ENCODE peak calls at places on chromosome 1, in seven cellular contexts. C is ecto neural progenitor cell, O is amygdala, Z is AG04450, G is NCI-H1105 treated with DMSO at 0.1 percent for 48 hours, X is Right ventricle myocardium superior, V is stomach. Y is an unnamed sample.

GRCh38 chr1:192654607-192655389 is 18.9 kb downstream of the RGS13 start:
- DNase-seq in Z (no peak), V (no peak), G (no peak), C (no peak), X (no peak), O (no peak), Y (no peak)

GRCh38 chr1:39657402-39657801 is 14.5 kb downstream of the NT5C1A start:
- DNase-seq in V (no peak), C (no peak), O (no peak), X (no peak), Z (no peak), G (no peak), Y (no peak)

GRCh38 chr1:174262747-174263241 is 103.5 kb downstream of the RABGAP1L start:
- DNase-seq in V (no peak), G (peak; percentile 69), X (no peak), Z (peak; percentile 34), C (peak; percentile 52), O (peak; percentile 30), Y (peak; percentile 29)

GRCh38 chr1:1059494-1060280 is 14.4 kb downstream of the RNF223 start:
- DNase-seq in C (peak; percentile 94), X (peak; percentile 95), Z (no peak), O (peak; percentile 73), G (peak; percentile 69), V (peak; percentile 97), Y (no peak)

GRCh38 chr1:99777752-99778151 is 11.3 kb upstream of the FRRS1 start:
- DNase-seq in X (no peak), V (no peak), C (no peak), G (no peak), Z (no peak), O (no peak), Y (no peak)

GRCh38 chr1:9822897-9823692 is 670 bp downstream of the CLSTN1 start:
- DNase-seq in Z (no peak), C (peak; percentile 68), X (no peak), G (peak; percentile 26), O (peak; percentile 42), V (no peak), Y (no peak)

GRCh38 chr1:85656256-85656655 is 52.0 kb downstream of the ZNHIT6 start:
- DNase-seq in G (no peak), O (no peak), X (no peak), C (no peak), V (no peak), Z (peak; percentile 38), Y (no peak)

GRCh38 chr1:177907000-177907399 is 62.9 kb downstream of the SEC16B start:
- DNase-seq in O (no peak), G (peak; percentile 12), V (no peak), C (no peak), X (no peak), Z (no peak), Y (no peak)

GRCh38 chr1:37726191-37726590 is 33.9 kb downstream of the CDCA8 start:
- DNase-seq in O (peak; percentile 54), G (no peak), X (no peak), V (no peak), C (no peak), Z (no peak), Y (no peak)

GRCh38 chr1:6419803-6420593 is at the start of gene HES2:
- DNase-seq in X (no peak), Z (no peak), O (no peak), V (peak; percentile 50), C (peak; percentile 71), G (no peak), Y (no peak)